ENCODE peak calls at places on chromosomes 1 and 21, in seven cellular contexts. D is adrenal gland, Z is Caki2, A is foreskin fibroblast, H is neural crest cell, U is choroid plexus epithelial cell, M is glutamatergic neuron. C is an unnamed sample.
A peak's percentile ranks its signal among the peaks of the same experiment; 100 is the strongest.

GRCh38 chr1:172746091-172746949 is 87.4 kb downstream of the FASLG start:
- DNase-seq in D (peak; percentile 23), A (peak; percentile 97), U (peak; percentile 99), M (no peak), Z (peak; percentile 86), H (no peak), C (no peak)

GRCh38 chr1:9852410-9853301 is 28.9 kb upstream of the CLSTN1 start:
- DNase-seq in H (no peak), D (no peak), Z (no peak), U (peak; percentile 92), A (peak; percentile 88), M (peak; percentile 62), C (no peak)

GRCh38 chr1:219954736-219955421 is 26.5 kb upstream of the SLC30A10 start:
- DNase-seq in U (no peak), A (no peak), M (no peak), Z (no peak), H (no peak), D (no peak), C (no peak)

GRCh38 chr21:17088500-17088899 is 424.3 kb upstream of the CXADR start:
- DNase-seq in M (no peak), A (no peak), U (no peak), H (no peak), Z (no peak), D (no peak), C (no peak)

GRCh38 chr1:74609810-74610371 is 63.7 kb downstream of the ERICH3 start:
- DNase-seq in A (no peak), D (no peak), Z (no peak), M (no peak), U (no peak), H (no peak), C (no peak)

GRCh38 chr1:165911609-165912281 is 84.3 kb downstream of the UCK2 start:
- DNase-seq in A (no peak), U (no peak), D (no peak), Z (no peak), H (no peak), M (no peak), C (no peak)

GRCh38 chr1:184953600-184954219 is 20.6 kb downstream of the NIBAN1 start:
- DNase-seq in D (no peak), U (peak; percentile 73), A (peak; percentile 57), M (no peak), H (no peak), Z (peak; percentile 86), C (no peak)

GRCh38 chr1:169484107-169484506 is 1.6 kb downstream of the SLC19A2 start:
- DNase-seq in M (no peak), Z (no peak), U (no peak), A (peak; percentile 12), H (no peak), D (no peak), C (no peak)

GRCh38 chr1:167469280-167469965 is 48.9 kb downstream of the CD247 start:
- DNase-seq in A (no peak), H (no peak), U (no peak), D (no peak), Z (no peak), M (no peak), C (no peak)

GRCh38 chr1:84603941-84604830 is 29.9 kb upstream of the CTBS start:
- DNase-seq in U (peak; percentile 63), M (no peak), Z (no peak), D (peak; percentile 48), A (peak; percentile 96), H (no peak), C (no peak)

GRCh38 chr1:15304708-15305326 is 57.8 kb downstream of the FHAD1 start:
- DNase-seq in A (peak; percentile 67), Z (peak; percentile 46), H (peak; percentile 67), D (peak; percentile 75), M (peak; percentile 69), U (peak; percentile 57), C (peak; percentile 74)

GRCh38 chr1:109298666-109299086 is 8.1 kb downstream of the MYBPHL start:
- DNase-seq in A (peak; percentile 58), M (no peak), Z (no peak), U (peak; percentile 77), D (peak; percentile 52), H (no peak), C (no peak)

GRCh38 chr1:187691439-187691838 is 862.7 kb downstream of the PLA2G4A start:
- DNase-seq in M (no peak), Z (peak; percentile 70), D (no peak), A (peak; percentile 90), U (peak; percentile 91), H (no peak), C (no peak)

GRCh38 chr1:223137402-223138100 is 5.5 kb downstream of the TLR5 start:
- DNase-seq in Z (no peak), M (no peak), D (peak; percentile 69), A (peak; percentile 83), H (no peak), U (peak; percentile 85), C (no peak)

GRCh38 chr1:1329304-1330210 is 1.5 kb upstream of the TAS1R3 start:
- DNase-seq in H (no peak), A (no peak), M (no peak), Z (no peak), U (no peak), D (no peak), C (no peak)

GRCh38 chr21:41438425-41439113 is 12.5 kb downstream of the MX1 start:
- DNase-seq in H (no peak), A (no peak), U (no peak), M (no peak), Z (no peak), D (no peak), C (no peak)

GRCh38 chr1:151222130-151222529 is 23.8 kb downstream of the PIP5K1A start:
- DNase-seq in Z (no peak), U (peak; percentile 9), D (peak; percentile 69), H (no peak), M (no peak), A (peak; percentile 43), C (no peak)

GRCh38 chr1:84758968-84759491 is 68.8 kb upstream of the SSX2IP start:
- DNase-seq in U (peak; percentile 37), Z (no peak), A (peak; percentile 55), D (peak; percentile 28), M (peak; percentile 51), H (no peak), C (no peak)

GRCh38 chr1:9716404-9717192 is 65.1 kb downstream of the PIK3CD start:
- DNase-seq in A (no peak), D (no peak), U (no peak), M (no peak), H (no peak), Z (no peak), C (no peak)

GRCh38 chr1:194043984-194044755 is 857.8 kb upstream of the B3GALT2 start:
- DNase-seq in Z (no peak), H (no peak), U (peak; percentile 50), D (no peak), M (no peak), A (peak; percentile 60), C (no peak)

GRCh38 chr1:180586671-180587155 is 27.9 kb downstream of the OVAAL start:
- DNase-seq in Z (peak; percentile 60), A (peak; percentile 23), U (peak; percentile 79), M (no peak), H (no peak), D (peak; percentile 71), C (peak; percentile 34)

GRCh38 chr1:167165948-167166702 is 54.6 kb upstream of the POU2F1 start:
- DNase-seq in M (peak; percentile 25), U (peak; percentile 93), H (peak; percentile 46), Z (no peak), D (no peak), A (no peak), C (peak; percentile 86)

GRCh38 chr1:87224209-87224608 is 104.5 kb upstream of the LMO4 start:
- DNase-seq in U (peak; percentile 98), M (no peak), Z (peak; percentile 77), A (peak; percentile 79), H (no peak), D (no peak), C (no peak)

GRCh38 chr21:43306911-43307676 is 119.8 kb downstream of the SIK1 start:
- DNase-seq in U (peak; percentile 37), A (peak; percentile 10), M (peak; percentile 9), H (no peak), Z (peak; percentile 64), D (peak; percentile 88), C (no peak)

GRCh38 chr1:145863272-145863671 is 4.4 kb upstream of the PIAS3 start:
- DNase-seq in H (no peak), U (no peak), D (no peak), Z (no peak), M (no peak), A (no peak), C (no peak)

C was measured in ecto neural progenitor cell.